ENCODE peak calls at places on chromosome 12, in nine cellular contexts. One of them, this sample, is unnamed.

GRCh38 chr12:51884676-51885229 is 3.1 kb upstream of the ANKRD33 start:
- DNase-seq in AG04449: no peak
- DNase-seq in lower leg skin: peak
- DNase-seq in Caco-2: peak
- DNase-seq in GM03348: no peak
- DNase-seq in anterior cingulate cortex: no peak
- DNase-seq in mucosa of descending colon: no peak
- DNase-seq in aorta: no peak
- DNase-seq in AML-193: no peak
- DNase-seq in this sample: no peak

GRCh38 chr12:89236237-89236636 is 116.1 kb downstream of the DUSP6 start:
- DNase-seq in lower leg skin: no peak
- DNase-seq in AML-193: no peak
- DNase-seq in aorta: no peak
- DNase-seq in anterior cingulate cortex: no peak
- DNase-seq in Caco-2: no peak
- DNase-seq in AG04449: no peak
- DNase-seq in GM03348: peak
- DNase-seq in mucosa of descending colon: no peak
- DNase-seq in this sample: no peak

GRCh38 chr12:92051441-92051840 is 94.2 kb downstream of the BTG1 start:
- DNase-seq in lower leg skin: no peak
- DNase-seq in Caco-2: no peak
- DNase-seq in AML-193: no peak
- DNase-seq in AG04449: no peak
- DNase-seq in GM03348: no peak
- DNase-seq in anterior cingulate cortex: no peak
- DNase-seq in aorta: no peak
- DNase-seq in mucosa of descending colon: no peak
- DNase-seq in this sample: no peak

GRCh38 chr12:75289678-75290200 is 40.4 kb downstream of the CAPS2 start:
- DNase-seq in lower leg skin: no peak
- DNase-seq in GM03348: peak
- DNase-seq in AG04449: no peak
- DNase-seq in Caco-2: no peak
- DNase-seq in AML-193: peak
- DNase-seq in aorta: no peak
- DNase-seq in mucosa of descending colon: no peak
- DNase-seq in anterior cingulate cortex: no peak
- DNase-seq in this sample: peak

GRCh38 chr12:7905071-7905470 is 30.9 kb downstream of the SLC2A3 start:
- DNase-seq in anterior cingulate cortex: no peak
- DNase-seq in lower leg skin: no peak
- DNase-seq in GM03348: no peak
- DNase-seq in AML-193: no peak
- DNase-seq in aorta: no peak
- DNase-seq in Caco-2: no peak
- DNase-seq in mucosa of descending colon: no peak
- DNase-seq in AG04449: no peak
- DNase-seq in this sample: peak

GRCh38 chr12:26833692-26834168 is 736 bp upstream of the ITPR2 start:
- DNase-seq in anterior cingulate cortex: no peak
- DNase-seq in Caco-2: peak
- DNase-seq in aorta: peak
- DNase-seq in mucosa of descending colon: peak
- DNase-seq in lower leg skin: peak
- DNase-seq in AML-193: peak
- DNase-seq in GM03348: no peak
- DNase-seq in AG04449: no peak
- DNase-seq in this sample: peak

GRCh38 chr12:115617391-115617790 is 660.1 kb downstream of the MED13L start:
- DNase-seq in AML-193: no peak
- DNase-seq in GM03348: no peak
- DNase-seq in lower leg skin: no peak
- DNase-seq in mucosa of descending colon: no peak
- DNase-seq in AG04449: no peak
- DNase-seq in Caco-2: no peak
- DNase-seq in anterior cingulate cortex: no peak
- DNase-seq in aorta: no peak
- DNase-seq in this sample: no peak

GRCh38 chr12:13211191-13211858 is 14.8 kb downstream of the EMP1 start:
- DNase-seq in mucosa of descending colon: no peak
- DNase-seq in GM03348: no peak
- DNase-seq in AG04449: no peak
- DNase-seq in Caco-2: no peak
- DNase-seq in aorta: no peak
- DNase-seq in anterior cingulate cortex: no peak
- DNase-seq in AML-193: no peak
- DNase-seq in lower leg skin: no peak
- DNase-seq in this sample: no peak

This sample was measured in KBM-7.